ENCODE peak calls at places on chromosomes 12 and 14, in five cellular contexts. One of them, this sample, is unnamed.

GRCh38 chr12:132486576-132486975 is 3.4 kb upstream of the FBRSL1 start:
- DNase-seq in HCT116: no peak
- DNase-seq in ascending aorta: no peak
- DNase-seq in naive thymus-derived CD4-positive, alpha-beta T cell: no peak
- DNase-seq in adrenal gland: no peak
- DNase-seq in this sample: no peak

GRCh38 chr12:89051065-89051677 is 301.1 kb downstream of the DUSP6 start:
- DNase-seq in adrenal gland: peak; percentile 34
- DNase-seq in HCT116: peak; percentile 70
- DNase-seq in naive thymus-derived CD4-positive, alpha-beta T cell: peak; percentile 55
- DNase-seq in ascending aorta: no peak
- DNase-seq in this sample: no peak

GRCh38 chr12:47021298-47021697 is 58.1 kb upstream of the PCED1B start:
- DNase-seq in adrenal gland: no peak
- DNase-seq in HCT116: peak; percentile 90
- DNase-seq in ascending aorta: no peak
- DNase-seq in naive thymus-derived CD4-positive, alpha-beta T cell: peak; percentile 55
- DNase-seq in this sample: no peak

GRCh38 chr12:46667547-46667946 is 158.2 kb downstream of the SLC38A4 start:
- DNase-seq in adrenal gland: no peak
- DNase-seq in naive thymus-derived CD4-positive, alpha-beta T cell: no peak
- DNase-seq in HCT116: no peak
- DNase-seq in ascending aorta: no peak
- DNase-seq in this sample: no peak

GRCh38 chr12:130911933-130912332 is 40.1 kb downstream of the RAN start:
- DNase-seq in ascending aorta: no peak
- DNase-seq in HCT116: no peak
- DNase-seq in naive thymus-derived CD4-positive, alpha-beta T cell: no peak
- DNase-seq in adrenal gland: no peak
- DNase-seq in this sample: no peak

GRCh38 chr14:100530270-100531072 is 56.7 kb downstream of the BEGAIN start:
- DNase-seq in naive thymus-derived CD4-positive, alpha-beta T cell: no peak
- DNase-seq in HCT116: no peak
- DNase-seq in adrenal gland: peak; percentile 13
- DNase-seq in ascending aorta: no peak
- DNase-seq in this sample: no peak

GRCh38 chr14:81164167-81164774 is 56.5 kb downstream of the GTF2A1 start:
- DNase-seq in naive thymus-derived CD4-positive, alpha-beta T cell: peak; percentile 6
- DNase-seq in adrenal gland: peak; percentile 85
- DNase-seq in ascending aorta: no peak
- DNase-seq in HCT116: peak; percentile 83
- DNase-seq in this sample: peak; percentile 46

GRCh38 chr14:75542585-75543091 is 20.4 kb downstream of the BATF start:
- DNase-seq in HCT116: no peak
- DNase-seq in adrenal gland: peak; percentile 81
- DNase-seq in naive thymus-derived CD4-positive, alpha-beta T cell: peak; percentile 47
- DNase-seq in ascending aorta: peak; percentile 14
- DNase-seq in this sample: peak; percentile 67

GRCh38 chr14:96029089-96029650 is 10.0 kb upstream of the C14orf132 start:
- DNase-seq in naive thymus-derived CD4-positive, alpha-beta T cell: no peak
- DNase-seq in HCT116: no peak
- DNase-seq in adrenal gland: no peak
- DNase-seq in ascending aorta: no peak
- DNase-seq in this sample: no peak

GRCh38 chr12:89927226-89927698 is 218.6 kb upstream of the ATP2B1 start:
- DNase-seq in adrenal gland: no peak
- DNase-seq in naive thymus-derived CD4-positive, alpha-beta T cell: no peak
- DNase-seq in HCT116: no peak
- DNase-seq in ascending aorta: no peak
- DNase-seq in this sample: no peak

GRCh38 chr12:76384560-76384959 is 36.3 kb upstream of the BBS10 start:
- DNase-seq in adrenal gland: no peak
- DNase-seq in HCT116: no peak
- DNase-seq in ascending aorta: no peak
- DNase-seq in naive thymus-derived CD4-positive, alpha-beta T cell: no peak
- DNase-seq in this sample: no peak

GRCh38 chr14:92462568-92462967 is 51.0 kb upstream of the RIN3 start:
- DNase-seq in ascending aorta: no peak
- DNase-seq in naive thymus-derived CD4-positive, alpha-beta T cell: no peak
- DNase-seq in adrenal gland: peak; percentile 7
- DNase-seq in HCT116: no peak
- DNase-seq in this sample: peak; percentile 1

GRCh38 chr12:106861984-106862894 is 87.8 kb downstream of the RIC8B start:
- DNase-seq in HCT116: no peak
- DNase-seq in adrenal gland: no peak
- DNase-seq in ascending aorta: no peak
- DNase-seq in naive thymus-derived CD4-positive, alpha-beta T cell: no peak
- DNase-seq in this sample: no peak

GRCh38 chr14:105914738-105915385 is 388.5 kb downstream of the TMEM121 start:
- DNase-seq in naive thymus-derived CD4-positive, alpha-beta T cell: no peak
- DNase-seq in ascending aorta: no peak
- DNase-seq in adrenal gland: no peak
- DNase-seq in HCT116: no peak
- DNase-seq in this sample: no peak

GRCh38 chr14:74946659-74947281 is 8.6 kb downstream of the PGF start:
- DNase-seq in naive thymus-derived CD4-positive, alpha-beta T cell: no peak
- DNase-seq in adrenal gland: no peak
- DNase-seq in ascending aorta: no peak
- DNase-seq in HCT116: no peak
- DNase-seq in this sample: no peak

GRCh38 chr12:132866251-132866828 is 21.1 kb downstream of the CHFR start:
- DNase-seq in ascending aorta: no peak
- DNase-seq in adrenal gland: no peak
- DNase-seq in naive thymus-derived CD4-positive, alpha-beta T cell: no peak
- DNase-seq in HCT116: no peak
- DNase-seq in this sample: no peak

GRCh38 chr12:69676257-69677012 is 22.7 kb downstream of the BEST3 start:
- DNase-seq in ascending aorta: no peak
- DNase-seq in HCT116: no peak
- DNase-seq in adrenal gland: no peak
- DNase-seq in naive thymus-derived CD4-positive, alpha-beta T cell: no peak
- DNase-seq in this sample: no peak

GRCh38 chr14:94386085-94387031 is 2.0 kb downstream of the SERPINA1 start:
- DNase-seq in naive thymus-derived CD4-positive, alpha-beta T cell: no peak
- DNase-seq in HCT116: no peak
- DNase-seq in ascending aorta: no peak
- DNase-seq in adrenal gland: no peak
- DNase-seq in this sample: no peak

GRCh38 chr12:100184549-100184948 is 16.1 kb upstream of the ACTR6 start:
- DNase-seq in naive thymus-derived CD4-positive, alpha-beta T cell: no peak
- DNase-seq in HCT116: no peak
- DNase-seq in ascending aorta: no peak
- DNase-seq in adrenal gland: no peak
- DNase-seq in this sample: no peak

GRCh38 chr14:67359319-67359774 is 257 bp downstream of the ATP6V1D start:
- DNase-seq in ascending aorta: no peak
- DNase-seq in adrenal gland: no peak
- DNase-seq in naive thymus-derived CD4-positive, alpha-beta T cell: no peak
- DNase-seq in HCT116: no peak
- DNase-seq in this sample: no peak

GRCh38 chr14:95291859-95292542 is 27.7 kb downstream of the CLMN start:
- DNase-seq in ascending aorta: no peak
- DNase-seq in naive thymus-derived CD4-positive, alpha-beta T cell: peak; percentile 4
- DNase-seq in HCT116: peak; percentile 21
- DNase-seq in adrenal gland: peak; percentile 68
- DNase-seq in this sample: peak; percentile 63

GRCh38 chr12:103748875-103749274 is 92.2 kb downstream of the NT5DC3 start:
- DNase-seq in ascending aorta: no peak
- DNase-seq in adrenal gland: no peak
- DNase-seq in HCT116: no peak
- DNase-seq in naive thymus-derived CD4-positive, alpha-beta T cell: no peak
- DNase-seq in this sample: no peak

GRCh38 chr12:74394647-74395046 is 143.0 kb upstream of the ATXN7L3B start:
- DNase-seq in naive thymus-derived CD4-positive, alpha-beta T cell: no peak
- DNase-seq in ascending aorta: no peak
- DNase-seq in adrenal gland: no peak
- DNase-seq in HCT116: no peak
- DNase-seq in this sample: no peak

GRCh38 chr14:99809376-99809775 is 16.2 kb downstream of the EML1 start:
- DNase-seq in HCT116: no peak
- DNase-seq in adrenal gland: peak; percentile 77
- DNase-seq in ascending aorta: no peak
- DNase-seq in naive thymus-derived CD4-positive, alpha-beta T cell: no peak
- DNase-seq in this sample: no peak

GRCh38 chr12:50765325-50765911 is 1.5 kb downstream of the ATF1 start:
- DNase-seq in naive thymus-derived CD4-positive, alpha-beta T cell: peak; percentile 46
- DNase-seq in adrenal gland: peak; percentile 50
- DNase-seq in HCT116: no peak
- DNase-seq in ascending aorta: no peak
- DNase-seq in this sample: peak; percentile 34

GRCh38 chr12:116542345-116542950 is 16.7 kb upstream of the MAP1LC3B2 start:
- DNase-seq in HCT116: no peak
- DNase-seq in adrenal gland: peak; percentile 56
- DNase-seq in ascending aorta: no peak
- DNase-seq in naive thymus-derived CD4-positive, alpha-beta T cell: no peak
- DNase-seq in this sample: no peak

GRCh38 chr12:49069507-49070346 is at the start of gene RHEBL1:
- DNase-seq in ascending aorta: peak; percentile 96
- DNase-seq in adrenal gland: peak; percentile 99
- DNase-seq in HCT116: peak; percentile 90
- DNase-seq in naive thymus-derived CD4-positive, alpha-beta T cell: peak; percentile 95
- DNase-seq in this sample: peak; percentile 99
- H3K27ac ChIP-seq in ascending aorta: peak within 1 kb of the TSS; percentile 61
- H3K27ac ChIP-seq in adrenal gland: no peak within 1 kb of the TSS
- H3K27ac ChIP-seq in HCT116: peak within 1 kb of the TSS; percentile 70
- H3K27ac ChIP-seq in naive thymus-derived CD4-positive, alpha-beta T cell: peak within 1 kb of the TSS; percentile 74
- H3K27ac ChIP-seq in this sample: peak within 1 kb of the TSS; percentile 86

DNA sequence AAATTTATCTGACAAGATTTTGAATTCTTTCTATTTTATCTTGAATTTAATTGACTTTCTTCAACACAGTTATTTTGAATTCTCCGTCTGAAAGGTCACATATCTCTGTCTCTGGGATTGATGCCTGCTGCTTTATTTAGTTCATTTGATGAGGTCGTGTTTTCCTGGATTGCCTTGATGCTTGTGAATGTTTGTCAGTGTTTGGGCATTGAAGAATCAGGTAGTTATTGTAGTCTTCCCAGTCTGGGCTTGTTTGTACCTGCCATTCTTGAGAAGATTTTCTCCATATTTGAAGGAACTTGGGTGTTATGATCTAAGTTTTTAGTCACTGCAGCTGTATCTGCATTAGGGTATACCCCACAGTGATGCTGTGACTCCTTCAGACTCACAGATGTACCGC is 315.8 kb upstream of the DDHD1 start:
- DNase-seq in HCT116: no peak
- DNase-seq in naive thymus-derived CD4-positive, alpha-beta T cell: no peak
- DNase-seq in adrenal gland: no peak
- DNase-seq in ascending aorta: no peak
- DNase-seq in this sample: no peak
- H3K27ac ChIP-seq in HCT116: no peak overlapping the region
- H3K27ac ChIP-seq in naive thymus-derived CD4-positive, alpha-beta T cell: no peak overlapping the region
- H3K27ac ChIP-seq in adrenal gland: no peak overlapping the region
- H3K27ac ChIP-seq in ascending aorta: no peak overlapping the region
- H3K27ac ChIP-seq in this sample: no peak overlapping the region

DNA sequence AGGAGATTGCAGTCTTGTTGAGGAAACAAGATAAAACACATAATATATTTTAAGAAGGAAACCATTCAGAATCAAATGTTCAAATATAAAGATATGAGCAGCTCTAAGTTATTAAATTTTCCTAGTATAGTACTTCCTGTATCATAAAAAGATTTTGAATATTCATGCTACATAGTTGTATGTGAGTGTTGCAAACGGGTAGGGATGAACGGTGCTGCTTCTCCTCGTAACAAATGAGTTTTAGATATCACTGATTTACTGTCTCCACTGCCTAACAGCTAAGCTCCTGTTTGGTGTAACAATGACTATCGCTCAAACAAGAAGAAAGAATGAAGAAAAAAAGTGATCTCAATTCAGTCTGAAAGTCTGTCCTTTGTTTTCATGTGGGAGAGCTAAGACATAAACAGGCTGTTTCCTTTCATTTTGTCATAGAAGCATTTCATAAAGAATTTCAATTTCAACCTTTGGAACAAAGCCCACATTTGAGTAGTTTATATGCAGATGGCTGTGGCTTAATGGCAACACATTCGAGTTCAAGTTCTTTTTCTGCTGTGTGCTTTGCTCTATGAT is 26.1 kb upstream of the RTRAF start:
- DNase-seq in HCT116: no peak
- DNase-seq in naive thymus-derived CD4-positive, alpha-beta T cell: peak; percentile 37
- DNase-seq in ascending aorta: no peak
- DNase-seq in adrenal gland: no peak
- DNase-seq in this sample: no peak
- H3K27ac ChIP-seq in HCT116: no peak overlapping the region
- H3K27ac ChIP-seq in naive thymus-derived CD4-positive, alpha-beta T cell: peak overlapping the region; percentile 50
- H3K27ac ChIP-seq in ascending aorta: no peak overlapping the region
- H3K27ac ChIP-seq in adrenal gland: no peak overlapping the region
- H3K27ac ChIP-seq in this sample: no peak overlapping the region

GRCh38 chr12:3224530-3224903 is 147.3 kb downstream of the TSPAN9 start:
- DNase-seq in naive thymus-derived CD4-positive, alpha-beta T cell: no peak
- DNase-seq in ascending aorta: no peak
- DNase-seq in adrenal gland: no peak
- DNase-seq in HCT116: no peak
- DNase-seq in this sample: no peak
- H3K27ac ChIP-seq in naive thymus-derived CD4-positive, alpha-beta T cell: no peak overlapping the region
- H3K27ac ChIP-seq in ascending aorta: no peak overlapping the region
- H3K27ac ChIP-seq in adrenal gland: no peak overlapping the region
- H3K27ac ChIP-seq in HCT116: no peak overlapping the region
- H3K27ac ChIP-seq in this sample: no peak overlapping the region

GRCh38 chr12:92472198-92472597 is 230.6 kb upstream of the PLEKHG7 start:
- DNase-seq in naive thymus-derived CD4-positive, alpha-beta T cell: no peak
- DNase-seq in HCT116: no peak
- DNase-seq in adrenal gland: no peak
- DNase-seq in ascending aorta: no peak
- DNase-seq in this sample: no peak

GRCh38 chr12:92468358-92469020 is 234.3 kb upstream of the PLEKHG7 start:
- DNase-seq in ascending aorta: no peak
- DNase-seq in naive thymus-derived CD4-positive, alpha-beta T cell: no peak
- DNase-seq in HCT116: no peak
- DNase-seq in adrenal gland: no peak
- DNase-seq in this sample: no peak

GRCh38 chr12:92469837-92470236 is 233.0 kb upstream of the PLEKHG7 start:
- DNase-seq in ascending aorta: no peak
- DNase-seq in adrenal gland: peak; percentile 55
- DNase-seq in HCT116: no peak
- DNase-seq in naive thymus-derived CD4-positive, alpha-beta T cell: no peak
- DNase-seq in this sample: no peak

GRCh38 chr12:92471551-92471950 is 231.2 kb upstream of the PLEKHG7 start:
- DNase-seq in HCT116: no peak
- DNase-seq in adrenal gland: no peak
- DNase-seq in naive thymus-derived CD4-positive, alpha-beta T cell: no peak
- DNase-seq in ascending aorta: no peak
- DNase-seq in this sample: no peak

DNA sequence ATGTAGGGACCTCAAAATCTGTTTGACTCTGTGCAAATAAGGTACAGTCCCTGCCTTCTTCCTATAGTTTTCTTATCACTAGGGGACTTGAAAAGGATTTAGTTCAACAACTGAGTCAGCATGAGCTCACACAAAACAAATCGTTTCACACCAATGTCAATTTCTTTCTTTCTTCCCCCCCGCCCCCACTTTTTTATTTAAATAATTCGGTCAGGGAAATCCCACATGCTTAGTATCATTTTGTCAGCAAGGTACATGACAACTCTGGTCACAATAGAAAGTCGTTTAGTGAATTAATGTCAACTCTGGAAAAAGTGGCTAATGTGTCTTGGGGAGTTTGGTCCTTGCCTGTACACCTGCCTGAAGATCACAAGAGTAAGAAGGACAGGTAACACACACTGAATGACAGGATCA is 232.2 kb upstream of the PLEKHG7 start:
- DNase-seq in HCT116: no peak
- DNase-seq in ascending aorta: no peak
- DNase-seq in naive thymus-derived CD4-positive, alpha-beta T cell: no peak
- DNase-seq in adrenal gland: no peak
- DNase-seq in this sample: no peak
- H3K27ac ChIP-seq in HCT116: no peak overlapping the region
- H3K27ac ChIP-seq in ascending aorta: no peak overlapping the region
- H3K27ac ChIP-seq in naive thymus-derived CD4-positive, alpha-beta T cell: no peak overlapping the region
- H3K27ac ChIP-seq in adrenal gland: no peak overlapping the region
- H3K27ac ChIP-seq in this sample: no peak overlapping the region